ENCODE peak calls at places on chromosomes 7 and 10, in four cellular contexts. One of them, this sample, is unnamed.
A peak's percentile ranks its signal among the peaks of the same experiment; 100 is the strongest.

GRCh38 chr10:89963446-89964102 is 262.2 kb downstream of the KIF20B start:
- DNase-seq in left ventricle myocardium superior: no peak
- DNase-seq in caudate nucleus: no peak
- DNase-seq in OCI-M1: no peak
- DNase-seq in this sample: no peak

GRCh38 chr10:4512557-4513286 is 313.3 kb upstream of the AKR1E2 start:
- DNase-seq in OCI-M1: peak; percentile 28
- DNase-seq in left ventricle myocardium superior: peak; percentile 66
- DNase-seq in caudate nucleus: no peak
- DNase-seq in this sample: peak; percentile 34

GRCh38 chr10:33719005-33719703 is 384.7 kb upstream of the NRP1 start:
- DNase-seq in OCI-M1: no peak
- DNase-seq in left ventricle myocardium superior: peak; percentile 37
- DNase-seq in caudate nucleus: no peak
- DNase-seq in this sample: no peak

GRCh38 chr10:52668024-52668423 is 104.6 kb downstream of the MBL2 start:
- DNase-seq in caudate nucleus: no peak
- DNase-seq in OCI-M1: no peak
- DNase-seq in left ventricle myocardium superior: no peak
- DNase-seq in this sample: no peak

GRCh38 chr7:144474363-144474762 is 70.9 kb upstream of the NOBOX start:
- DNase-seq in left ventricle myocardium superior: no peak
- DNase-seq in OCI-M1: no peak
- DNase-seq in caudate nucleus: no peak
- DNase-seq in this sample: no peak

GRCh38 chr10:122290334-122290733 is 19.2 kb downstream of the BTBD16 start:
- DNase-seq in OCI-M1: no peak
- DNase-seq in left ventricle myocardium superior: no peak
- DNase-seq in caudate nucleus: no peak
- DNase-seq in this sample: peak; percentile 21

GRCh38 chr7:155268211-155268610 is 29.5 kb upstream of the INSIG1 start:
- DNase-seq in OCI-M1: no peak
- DNase-seq in caudate nucleus: no peak
- DNase-seq in left ventricle myocardium superior: no peak
- DNase-seq in this sample: no peak

GRCh38 chr10:3424102-3424803 is 251.7 kb upstream of the PITRM1 start:
- DNase-seq in caudate nucleus: no peak
- DNase-seq in left ventricle myocardium superior: peak; percentile 78
- DNase-seq in OCI-M1: no peak
- DNase-seq in this sample: peak; percentile 81

GRCh38 chr7:128148676-128149075 is 92.4 kb upstream of the LEP start:
- DNase-seq in OCI-M1: no peak
- DNase-seq in left ventricle myocardium superior: no peak
- DNase-seq in caudate nucleus: no peak
- DNase-seq in this sample: no peak

GRCh38 chr7:14069961-14070360 is 80.5 kb upstream of the ETV1 start:
- DNase-seq in OCI-M1: no peak
- DNase-seq in caudate nucleus: no peak
- DNase-seq in left ventricle myocardium superior: no peak
- DNase-seq in this sample: no peak

GRCh38 chr10:30959855-30960247 is 71.8 kb downstream of the ZNF438 start:
- DNase-seq in OCI-M1: no peak
- DNase-seq in caudate nucleus: no peak
- DNase-seq in left ventricle myocardium superior: no peak
- DNase-seq in this sample: no peak

GRCh38 chr7:120591-120991 is 71.8 kb upstream of the FAM20C start:
- DNase-seq in OCI-M1: no peak
- DNase-seq in caudate nucleus: no peak
- DNase-seq in left ventricle myocardium superior: no peak
- DNase-seq in this sample: no peak

GRCh38 chr7:154960063-154960790 is 42.7 kb downstream of the PAXIP1 start:
- DNase-seq in left ventricle myocardium superior: no peak
- DNase-seq in caudate nucleus: no peak
- DNase-seq in OCI-M1: no peak
- DNase-seq in this sample: no peak

GRCh38 chr10:19845963-19846362 is 29.7 kb downstream of the PLXDC2 start:
- DNase-seq in left ventricle myocardium superior: no peak
- DNase-seq in caudate nucleus: no peak
- DNase-seq in OCI-M1: no peak
- DNase-seq in this sample: no peak

GRCh38 chr10:112716076-112716475 is 234.0 kb upstream of the TCF7L2 start:
- DNase-seq in caudate nucleus: no peak
- DNase-seq in OCI-M1: no peak
- DNase-seq in left ventricle myocardium superior: no peak
- DNase-seq in this sample: no peak

GRCh38 chr10:70756710-70757360 is 28.3 kb downstream of the TBATA start:
- DNase-seq in left ventricle myocardium superior: no peak
- DNase-seq in caudate nucleus: no peak
- DNase-seq in OCI-M1: no peak
- DNase-seq in this sample: no peak

GRCh38 chr7:142120474-142121000 is 9.0 kb downstream of the MGAM2 start:
- DNase-seq in caudate nucleus: no peak
- DNase-seq in left ventricle myocardium superior: no peak
- DNase-seq in OCI-M1: no peak
- DNase-seq in this sample: no peak

GRCh38 chr10:121734517-121735137 is 136.4 kb upstream of the FGFR2 start:
- DNase-seq in caudate nucleus: no peak
- DNase-seq in OCI-M1: peak; percentile 45
- DNase-seq in left ventricle myocardium superior: no peak
- DNase-seq in this sample: peak; percentile 32

GRCh38 chr10:132516771-132517725 is 20.5 kb upstream of the INPP5A start:
- DNase-seq in OCI-M1: peak; percentile 6
- DNase-seq in caudate nucleus: no peak
- DNase-seq in left ventricle myocardium superior: peak; percentile 95
- DNase-seq in this sample: peak; percentile 92

GRCh38 chr7:127066974-127067373 is 185.8 kb downstream of the GRM8 start:
- DNase-seq in left ventricle myocardium superior: no peak
- DNase-seq in caudate nucleus: no peak
- DNase-seq in OCI-M1: no peak
- DNase-seq in this sample: peak; percentile 46